ENCODE peak calls at places on chromosome X, in eight cellular contexts. J is MM.1S; N is EH; C is activated CD8-positive, alpha-beta memory T cell treated with anti-CD3 and anti-CD28 coated beads for 48 hours; R is GF-D8; P is HS-5; Y is HEK293T; U is germinal center. M is an unnamed sample.

GRCh38 chrX:39808471-39808917 is 289.3 kb downstream of the BCOR start:
- DNase-seq in U (no peak), C (no peak), N (peak; percentile 96), Y (no peak), P (peak; percentile 30), J (no peak), R (no peak), M (no peak)

GRCh38 chrX:9340619-9341304 is 124.1 kb upstream of the TBL1X start:
- DNase-seq in C (no peak), N (peak; percentile 80), R (peak; percentile 72), Y (no peak), U (peak; percentile 24), J (peak; percentile 50), P (no peak), M (peak; percentile 56)

GRCh38 chrX:124378643-124379042 is 32.3 kb downstream of the SH2D1A start:
- DNase-seq in C (no peak), N (no peak), P (no peak), Y (no peak), J (no peak), R (no peak), U (no peak), M (no peak)

GRCh38 chrX:13153796-13154195 is 109.4 kb upstream of the FAM9C start:
- DNase-seq in P (no peak), Y (no peak), U (no peak), C (no peak), J (no peak), N (peak; percentile 44), R (no peak), M (no peak)

GRCh38 chrX:123993326-123993725 is 31.8 kb downstream of the STAG2 start:
- DNase-seq in N (peak; percentile 85), C (no peak), U (no peak), R (no peak), P (peak; percentile 29), J (no peak), Y (no peak), M (no peak)

GRCh38 chrX:120755066-120755846 is 120.4 kb downstream of the CT47B1 start:
- DNase-seq in Y (no peak), J (peak; percentile 76), P (no peak), C (no peak), N (no peak), U (peak; percentile 31), R (peak; percentile 48), M (no peak)

GRCh38 chrX:5236096-5236495 is 992.6 kb downstream of the NLGN4X start:
- DNase-seq in Y (peak; percentile 14), J (peak; percentile 74), N (no peak), U (no peak), C (no peak), P (no peak), R (no peak), M (peak; percentile 1)

GRCh38 chrX:10259716-10260115 is 102.9 kb downstream of the CLCN4 start:
- DNase-seq in C (no peak), J (no peak), P (no peak), R (no peak), N (peak; percentile 89), U (no peak), Y (no peak), M (no peak)

GRCh38 chrX:11944486-11944885 is 186.4 kb downstream of the MSL3 start:
- DNase-seq in R (no peak), Y (peak; percentile 45), J (no peak), P (peak; percentile 34), C (no peak), U (peak; percentile 6), N (peak; percentile 67), M (no peak)

GRCh38 chrX:13463608-13464007 is 105.8 kb upstream of the EGFL6 start:
- DNase-seq in U (no peak), N (peak; percentile 90), Y (no peak), R (peak; percentile 14), P (peak; percentile 85), C (no peak), J (no peak), M (no peak)

GRCh38 chrX:110180928-110181310 is 137.0 kb downstream of the AMMECR1 start:
- DNase-seq in J (no peak), P (peak; percentile 36), N (peak; percentile 69), U (no peak), C (no peak), R (no peak), Y (no peak), M (no peak)

GRCh38 chrX:23766650-23767551 is 16.1 kb upstream of the SAT1 start:
- DNase-seq in U (no peak), C (no peak), N (no peak), R (no peak), Y (no peak), J (no peak), P (no peak), M (no peak)

GRCh38 chrX:80876877-80877276 is 67.2 kb upstream of the BRWD3 start:
- DNase-seq in N (peak; percentile 36), C (no peak), P (peak; percentile 0), J (peak; percentile 48), U (no peak), R (no peak), Y (no peak), M (peak; percentile 9)

GRCh38 chrX:7266261-7266660 is 118.3 kb upstream of the PUDP start:
- DNase-seq in C (no peak), P (no peak), R (no peak), J (no peak), Y (no peak), N (peak; percentile 78), U (no peak), M (no peak)

GRCh38 chrX:23952401-23952800 is 44.6 kb downstream of the CXorf58 start:
- DNase-seq in U (no peak), N (no peak), C (no peak), J (no peak), Y (no peak), P (no peak), R (no peak), M (no peak)

GRCh38 chrX:13346646-13347045 is 26.8 kb upstream of the ATXN3L start:
- DNase-seq in C (no peak), Y (no peak), U (no peak), P (no peak), R (no peak), N (no peak), J (no peak), M (no peak)

GRCh38 chrX:23784487-23785301 is 1.7 kb downstream of the SAT1 start:
- DNase-seq in P (peak; percentile 56), R (peak; percentile 67), C (no peak), N (peak; percentile 84), U (peak; percentile 36), Y (no peak), J (no peak), M (peak; percentile 71)

GRCh38 chrX:108541286-108541685 is 101.6 kb downstream of the COL4A5 start:
- DNase-seq in C (no peak), U (no peak), Y (no peak), N (no peak), J (no peak), P (no peak), R (no peak), M (no peak)

GRCh38 chrX:123489011-123489410 is 243.8 kb downstream of the THOC2 start:
- DNase-seq in R (no peak), P (no peak), U (no peak), N (peak; percentile 60), C (no peak), Y (no peak), J (no peak), M (no peak)

GRCh38 chrX:11566814-11567213 is 98.9 kb downstream of the ARHGAP6 start:
- DNase-seq in J (no peak), N (peak; percentile 4), C (no peak), R (no peak), P (no peak), Y (no peak), U (no peak), M (no peak)

GRCh38 chrX:50814701-50815476 is 895 bp upstream of the SHROOM4 start:
- DNase-seq in N (peak; percentile 15), J (no peak), C (no peak), R (no peak), Y (no peak), P (no peak), U (no peak), M (no peak)

GRCh38 chrX:723781-724180 is 93.2 kb downstream of the SHOX start:
- DNase-seq in N (peak; percentile 48), U (no peak), R (no peak), P (no peak), J (no peak), C (no peak), Y (no peak), M (no peak)

GRCh38 chrX:1164322-1165288 is 47.8 kb downstream of the CRLF2 start:
- DNase-seq in P (no peak), R (no peak), N (peak; percentile 9), C (no peak), Y (no peak), J (peak; percentile 78), U (peak; percentile 19), M (no peak)

GRCh38 chrX:81120270-81120935 is 81.3 kb downstream of the HMGN5 start:
- DNase-seq in P (no peak), C (no peak), J (peak; percentile 12), Y (peak; percentile 11), R (no peak), U (no peak), N (peak; percentile 0), M (no peak)

GRCh38 chrX:19889582-19890342 is 2.4 kb upstream of the SH3KBP1 start:
- DNase-seq in P (no peak), R (no peak), C (no peak), J (peak; percentile 46), N (peak; percentile 74), Y (no peak), U (no peak), M (no peak)